ENCODE peak calls at places on chromosomes 11 and 22, in five cellular contexts. One of them, this sample, is unnamed.

GRCh38 chr22:20567371-20567847 is 60.0 kb downstream of the MED15 start:
- DNase-seq in PC-9: peak; percentile 87
- DNase-seq in stromal cell of bone marrow: peak; percentile 45
- DNase-seq in NCI-H1436: no peak
- DNase-seq in G401: no peak
- DNase-seq in this sample: peak; percentile 87

GRCh38 chr11:16981651-16982194 is 32.5 kb downstream of the PLEKHA7 start:
- DNase-seq in PC-9: peak; percentile 86
- DNase-seq in stromal cell of bone marrow: peak; percentile 9
- DNase-seq in NCI-H1436: no peak
- DNase-seq in G401: peak; percentile 47
- DNase-seq in this sample: no peak

GRCh38 chr11:58905716-58906547 is 33.4 kb upstream of the GLYATL1 start:
- DNase-seq in PC-9: no peak
- DNase-seq in stromal cell of bone marrow: peak; percentile 92
- DNase-seq in NCI-H1436: peak; percentile 31
- DNase-seq in G401: peak; percentile 42
- DNase-seq in this sample: peak; percentile 82

GRCh38 chr11:11979487-11980117 is 28.8 kb downstream of the DKK3 start:
- DNase-seq in PC-9: peak; percentile 38
- DNase-seq in stromal cell of bone marrow: no peak
- DNase-seq in NCI-H1436: no peak
- DNase-seq in G401: no peak
- DNase-seq in this sample: peak; percentile 68

GRCh38 chr22:19478466-19479357 is at the start of gene UFD1:
- DNase-seq in PC-9: peak; percentile 69
- DNase-seq in stromal cell of bone marrow: peak; percentile 50
- DNase-seq in NCI-H1436: peak; percentile 56
- DNase-seq in G401: peak; percentile 82
- DNase-seq in this sample: peak; percentile 58

GRCh38 chr11:130561441-130561881 is 113.0 kb downstream of the ADAMTS15 start:
- DNase-seq in PC-9: no peak
- DNase-seq in stromal cell of bone marrow: no peak
- DNase-seq in NCI-H1436: no peak
- DNase-seq in G401: no peak
- DNase-seq in this sample: no peak

GRCh38 chr22:38097557-38098409 is 12.7 kb downstream of the BAIAP2L2 start:
- DNase-seq in PC-9: no peak
- DNase-seq in stromal cell of bone marrow: no peak
- DNase-seq in NCI-H1436: no peak
- DNase-seq in G401: no peak
- DNase-seq in this sample: no peak

GRCh38 chr11:117513666-117514065 is 186.0 kb downstream of the CEP164 start:
- DNase-seq in PC-9: no peak
- DNase-seq in stromal cell of bone marrow: no peak
- DNase-seq in NCI-H1436: no peak
- DNase-seq in G401: no peak
- DNase-seq in this sample: peak; percentile 34

GRCh38 chr11:57405271-57405890 is 14.9 kb upstream of the PRG2 start:
- DNase-seq in PC-9: no peak
- DNase-seq in stromal cell of bone marrow: no peak
- DNase-seq in NCI-H1436: no peak
- DNase-seq in G401: peak; percentile 60
- DNase-seq in this sample: no peak

GRCh38 chr11:118046051-118046963 is 30.6 kb upstream of the TMPRSS4 start:
- DNase-seq in PC-9: no peak
- DNase-seq in stromal cell of bone marrow: no peak
- DNase-seq in NCI-H1436: no peak
- DNase-seq in G401: no peak
- DNase-seq in this sample: no peak

GRCh38 chr22:28883917-28884753 is 763 bp downstream of the ZNRF3 start:
- DNase-seq in PC-9: peak; percentile 19
- DNase-seq in stromal cell of bone marrow: no peak
- DNase-seq in NCI-H1436: no peak
- DNase-seq in G401: no peak
- DNase-seq in this sample: no peak

GRCh38 chr11:14418801-14419417 is 59.9 kb upstream of the RRAS2 start:
- DNase-seq in PC-9: no peak
- DNase-seq in stromal cell of bone marrow: no peak
- DNase-seq in NCI-H1436: no peak
- DNase-seq in G401: no peak
- DNase-seq in this sample: peak; percentile 17

This sample was measured in RCC 7860.